ENCODE peak calls at places on chromosomes 16 and 17, in eight cellular contexts. J, E, D, K, S, I, A and Q are unnamed samples.

GRCh38 chr17:77027271-77027670 is 113.5 kb upstream of the SEC14L1 start:
- DNase-seq in J (no peak), E (no peak), D (no peak), K (no peak), S (no peak), I (no peak), A (no peak), Q (no peak)

GRCh38 chr17:32341141-32341856 is 674 bp downstream of the C17orf75 start:
- DNase-seq in J (no peak), E (no peak), D (no peak), K (peak; percentile 70), S (peak; percentile 19), I (no peak), A (no peak), Q (peak; percentile 37)

GRCh38 chr17:152860-153420 is 15.6 kb downstream of the SCGB1C2 start:
- DNase-seq in J (no peak), E (no peak), D (no peak), K (no peak), S (no peak), I (no peak), A (no peak), Q (no peak)

GRCh38 chr17:4937553-4937952 is 2.3 kb downstream of the SLC25A11 start:
- DNase-seq in J (peak; percentile 24), E (no peak), D (no peak), K (no peak), S (no peak), I (no peak), A (no peak), Q (no peak)

GRCh38 chr17:83152745-83153611 is 73.6 kb downstream of the METRNL start:
- DNase-seq in J (peak; percentile 29), E (peak; percentile 63), D (peak; percentile 92), K (no peak), S (no peak), I (no peak), A (no peak), Q (no peak)

GRCh38 chr16:29290631-29291247 is 115.8 kb downstream of the NPIPB11 start:
- DNase-seq in J (peak; percentile 91), E (peak; percentile 95), D (peak; percentile 98), K (peak; percentile 94), S (peak; percentile 91), I (peak; percentile 6), A (peak; percentile 7), Q (peak; percentile 38)

GRCh38 chr17:29119265-29119664 is 60.9 kb downstream of the MYO18A start:
- DNase-seq in J (no peak), E (no peak), D (no peak), K (no peak), S (no peak), I (no peak), A (no peak), Q (no peak)

GRCh38 chr17:1153795-1154546 is 25.8 kb downstream of the ABR start:
- DNase-seq in J (peak; percentile 82), E (peak; percentile 64), D (no peak), K (peak; percentile 55), S (peak; percentile 55), I (peak; percentile 62), A (peak; percentile 69), Q (no peak)

GRCh38 chr17:50087246-50087911 is 7.8 kb upstream of the PDK2 start:
- DNase-seq in J (peak; percentile 95), E (peak; percentile 78), D (no peak), K (peak; percentile 87), S (peak; percentile 75), I (peak; percentile 14), A (peak; percentile 18), Q (peak; percentile 72)

GRCh38 chr17:1197379-1197778 is 17.6 kb upstream of the ABR start:
- DNase-seq in J (no peak), E (no peak), D (no peak), K (no peak), S (no peak), I (no peak), A (peak; percentile 45), Q (no peak)

GRCh38 chr17:83084621-83085056 is 5.2 kb downstream of the METRNL start:
- DNase-seq in J (no peak), E (no peak), D (no peak), K (no peak), S (no peak), I (no peak), A (no peak), Q (no peak)

GRCh38 chr16:29900102-29900887 is at the start of gene ASPHD1:
- DNase-seq in J (peak; percentile 82), E (no peak), D (no peak), K (peak; percentile 77), S (peak; percentile 95), I (peak; percentile 87), A (peak; percentile 87), Q (peak; percentile 89)

GRCh38 chr16:74661064-74661463 is 5.6 kb downstream of the RFWD3 start:
- DNase-seq in J (no peak), E (no peak), D (no peak), K (no peak), S (no peak), I (no peak), A (no peak), Q (no peak)

GRCh38 chr16:27840311-27841060 is 223.0 kb downstream of the GSG1L start:
- DNase-seq in J (peak; percentile 13), E (no peak), D (no peak), K (no peak), S (no peak), I (no peak), A (no peak), Q (no peak)

GRCh38 chr17:5485270-5486205 is at the start of gene DERL2:
- DNase-seq in J (no peak), E (no peak), D (no peak), K (peak; percentile 63), S (peak; percentile 70), I (no peak), A (no peak), Q (no peak)

GRCh38 chr16:25157476-25157875 is 45.9 kb downstream of the LCMT1 start:
- DNase-seq in J (no peak), E (no peak), D (no peak), K (no peak), S (no peak), I (no peak), A (no peak), Q (no peak)

GRCh38 chr17:19447085-19447583 is 36.1 kb downstream of the RNF112 start:
- DNase-seq in J (peak; percentile 89), E (no peak), D (peak; percentile 93), K (peak; percentile 75), S (peak; percentile 75), I (peak; percentile 70), A (peak; percentile 64), Q (peak; percentile 81)

GRCh38 chr16:88561485-88562369 is 8.5 kb upstream of the ZC3H18 start:
- DNase-seq in J (peak; percentile 56), E (peak; percentile 34), D (no peak), K (peak; percentile 57), S (peak; percentile 47), I (peak; percentile 21), A (peak; percentile 19), Q (peak; percentile 46)

GRCh38 chr17:59825533-59826316 is 67.0 kb downstream of the TUBD1 start:
- DNase-seq in J (no peak), E (no peak), D (no peak), K (peak; percentile 67), S (peak; percentile 80), I (no peak), A (no peak), Q (no peak)

GRCh38 chr17:55273579-55274370 is 9.0 kb downstream of the HLF start:
- DNase-seq in J (no peak), E (peak; percentile 77), D (no peak), K (peak; percentile 13), S (peak; percentile 23), I (peak; percentile 80), A (peak; percentile 63), Q (no peak)

GRCh38 chr17:39618252-39618913 is 8.4 kb upstream of the PPP1R1B start:
- DNase-seq in J (no peak), E (no peak), D (no peak), K (no peak), S (peak; percentile 24), I (no peak), A (no peak), Q (no peak)

GRCh38 chr17:68087851-68088250 is 52.3 kb downstream of the KPNA2 start:
- DNase-seq in J (no peak), E (no peak), D (no peak), K (no peak), S (no peak), I (no peak), A (no peak), Q (no peak)

GRCh38 chr16:73268311-73268997 is 220.5 kb upstream of the ZFHX3 start:
- DNase-seq in J (peak; percentile 59), E (no peak), D (no peak), K (peak; percentile 11), S (peak; percentile 30), I (no peak), A (no peak), Q (no peak)